ENCODE peak calls at places on chromosome 5, in seven cellular contexts. One of them, this sample, is unnamed.

GRCh38 chr5:135079760-135080159 is 45.7 kb upstream of the PITX1 start:
- DNase-seq in Peyer's patch: peak; percentile 8
- DNase-seq in IMR-90: no peak
- DNase-seq in stomach: no peak
- DNase-seq in breast epithelium: no peak
- DNase-seq in adrenal gland: no peak
- DNase-seq in uterus: no peak
- DNase-seq in this sample: peak; percentile 32

GRCh38 chr5:59722875-59723274 is 170.7 kb downstream of the PDE4D start:
- DNase-seq in Peyer's patch: no peak
- DNase-seq in IMR-90: peak; percentile 24
- DNase-seq in stomach: no peak
- DNase-seq in breast epithelium: no peak
- DNase-seq in adrenal gland: no peak
- DNase-seq in uterus: no peak
- DNase-seq in this sample: no peak

GRCh38 chr5:167375125-167375524 is 916.3 kb upstream of the WWC1 start:
- DNase-seq in Peyer's patch: no peak
- DNase-seq in IMR-90: no peak
- DNase-seq in stomach: no peak
- DNase-seq in breast epithelium: no peak
- DNase-seq in adrenal gland: no peak
- DNase-seq in uterus: no peak
- DNase-seq in this sample: no peak

GRCh38 chr5:11251242-11251641 is 490.2 kb upstream of the DAP start:
- DNase-seq in Peyer's patch: no peak
- DNase-seq in IMR-90: peak; percentile 21
- DNase-seq in stomach: no peak
- DNase-seq in breast epithelium: no peak
- DNase-seq in adrenal gland: no peak
- DNase-seq in uterus: no peak
- DNase-seq in this sample: no peak

GRCh38 chr5:155029240-155029639 is 15.7 kb downstream of the KIF4B start:
- DNase-seq in Peyer's patch: no peak
- DNase-seq in IMR-90: no peak
- DNase-seq in stomach: no peak
- DNase-seq in breast epithelium: no peak
- DNase-seq in adrenal gland: no peak
- DNase-seq in uterus: no peak
- DNase-seq in this sample: no peak

GRCh38 chr5:34412769-34413168 is 243.4 kb upstream of the RAI14 start:
- DNase-seq in Peyer's patch: no peak
- DNase-seq in IMR-90: peak; percentile 65
- DNase-seq in stomach: no peak
- DNase-seq in breast epithelium: no peak
- DNase-seq in adrenal gland: no peak
- DNase-seq in uterus: no peak
- DNase-seq in this sample: no peak

GRCh38 chr5:132370241-132370820 is 821 bp downstream of the SLC22A5 start:
- DNase-seq in Peyer's patch: no peak
- DNase-seq in IMR-90: no peak
- DNase-seq in stomach: no peak
- DNase-seq in breast epithelium: no peak
- DNase-seq in adrenal gland: no peak
- DNase-seq in uterus: no peak
- DNase-seq in this sample: no peak

GRCh38 chr5:135439426-135440205 is 7.5 kb downstream of the DCANP1 start:
- DNase-seq in Peyer's patch: no peak
- DNase-seq in IMR-90: no peak
- DNase-seq in stomach: no peak
- DNase-seq in breast epithelium: no peak
- DNase-seq in adrenal gland: peak; percentile 37
- DNase-seq in uterus: no peak
- DNase-seq in this sample: peak; percentile 68

GRCh38 chr5:151628112-151628823 is 37.1 kb upstream of the FAT2 start:
- DNase-seq in Peyer's patch: no peak
- DNase-seq in IMR-90: no peak
- DNase-seq in stomach: no peak
- DNase-seq in breast epithelium: no peak
- DNase-seq in adrenal gland: no peak
- DNase-seq in uterus: no peak
- DNase-seq in this sample: no peak

GRCh38 chr5:144467795-144468194 is 297.1 kb downstream of the KCTD16 start:
- DNase-seq in Peyer's patch: no peak
- DNase-seq in IMR-90: peak; percentile 56
- DNase-seq in stomach: no peak
- DNase-seq in breast epithelium: no peak
- DNase-seq in adrenal gland: no peak
- DNase-seq in uterus: no peak
- DNase-seq in this sample: no peak

GRCh38 chr5:1912951-1913565 is 30.3 kb upstream of the IRX4 start:
- DNase-seq in Peyer's patch: no peak
- DNase-seq in IMR-90: no peak
- DNase-seq in stomach: no peak
- DNase-seq in breast epithelium: peak; percentile 37
- DNase-seq in adrenal gland: no peak
- DNase-seq in uterus: no peak
- DNase-seq in this sample: peak; percentile 65

GRCh38 chr5:38533286-38534121 is 22.9 kb downstream of the LIFR start:
- DNase-seq in Peyer's patch: no peak
- DNase-seq in IMR-90: no peak
- DNase-seq in stomach: no peak
- DNase-seq in breast epithelium: no peak
- DNase-seq in adrenal gland: no peak
- DNase-seq in uterus: no peak
- DNase-seq in this sample: no peak

GRCh38 chr5:148474025-148474511 is 90.3 kb downstream of the FBXO38 start:
- DNase-seq in Peyer's patch: no peak
- DNase-seq in IMR-90: peak; percentile 16
- DNase-seq in stomach: no peak
- DNase-seq in breast epithelium: no peak
- DNase-seq in adrenal gland: peak; percentile 77
- DNase-seq in uterus: peak; percentile 20
- DNase-seq in this sample: no peak

GRCh38 chr5:24135536-24135935 is 509.2 kb downstream of the CDH10 start:
- DNase-seq in Peyer's patch: no peak
- DNase-seq in IMR-90: no peak
- DNase-seq in stomach: no peak
- DNase-seq in breast epithelium: no peak
- DNase-seq in adrenal gland: no peak
- DNase-seq in uterus: no peak
- DNase-seq in this sample: no peak
- H3K4me1 ChIP-seq in Peyer's patch: no peaks in the 10 kb centered on the region
- H3K4me1 ChIP-seq in IMR-90: no peaks in the 10 kb centered on the region
- H3K4me1 ChIP-seq in stomach: no peaks in the 10 kb centered on the region
- H3K4me1 ChIP-seq in breast epithelium: no peaks in the 10 kb centered on the region
- H3K4me1 ChIP-seq in adrenal gland: no peaks in the 10 kb centered on the region
- H3K4me1 ChIP-seq in uterus: no peaks in the 10 kb centered on the region
- H3K4me1 ChIP-seq in this sample: no peaks in the 10 kb centered on the region

GRCh38 chr5:42995152-42995751 is 44.9 kb downstream of the ANXA2R start:
- DNase-seq in Peyer's patch: no peak
- DNase-seq in IMR-90: peak; percentile 38
- DNase-seq in stomach: no peak
- DNase-seq in breast epithelium: no peak
- DNase-seq in adrenal gland: no peak
- DNase-seq in uterus: no peak
- DNase-seq in this sample: no peak

GRCh38 chr5:42991477-42992034 is 48.6 kb downstream of the ANXA2R start:
- DNase-seq in Peyer's patch: no peak
- DNase-seq in IMR-90: peak; percentile 24
- DNase-seq in stomach: no peak
- DNase-seq in breast epithelium: no peak
- DNase-seq in adrenal gland: no peak
- DNase-seq in uterus: no peak
- DNase-seq in this sample: no peak

GRCh38 chr5:42993516-42994284 is 46.4 kb downstream of the ANXA2R start:
- DNase-seq in Peyer's patch: no peak
- DNase-seq in IMR-90: peak; percentile 89
- DNase-seq in stomach: no peak
- DNase-seq in breast epithelium: no peak
- DNase-seq in adrenal gland: peak; percentile 67
- DNase-seq in uterus: no peak
- DNase-seq in this sample: no peak

GRCh38 chr5:42992035-42992570 is 48.0 kb downstream of the ANXA2R start:
- DNase-seq in Peyer's patch: peak; percentile 75
- DNase-seq in IMR-90: peak; percentile 88
- DNase-seq in stomach: peak; percentile 68
- DNase-seq in breast epithelium: peak; percentile 68
- DNase-seq in adrenal gland: peak; percentile 93
- DNase-seq in uterus: peak; percentile 80
- DNase-seq in this sample: peak; percentile 93

DNA sequence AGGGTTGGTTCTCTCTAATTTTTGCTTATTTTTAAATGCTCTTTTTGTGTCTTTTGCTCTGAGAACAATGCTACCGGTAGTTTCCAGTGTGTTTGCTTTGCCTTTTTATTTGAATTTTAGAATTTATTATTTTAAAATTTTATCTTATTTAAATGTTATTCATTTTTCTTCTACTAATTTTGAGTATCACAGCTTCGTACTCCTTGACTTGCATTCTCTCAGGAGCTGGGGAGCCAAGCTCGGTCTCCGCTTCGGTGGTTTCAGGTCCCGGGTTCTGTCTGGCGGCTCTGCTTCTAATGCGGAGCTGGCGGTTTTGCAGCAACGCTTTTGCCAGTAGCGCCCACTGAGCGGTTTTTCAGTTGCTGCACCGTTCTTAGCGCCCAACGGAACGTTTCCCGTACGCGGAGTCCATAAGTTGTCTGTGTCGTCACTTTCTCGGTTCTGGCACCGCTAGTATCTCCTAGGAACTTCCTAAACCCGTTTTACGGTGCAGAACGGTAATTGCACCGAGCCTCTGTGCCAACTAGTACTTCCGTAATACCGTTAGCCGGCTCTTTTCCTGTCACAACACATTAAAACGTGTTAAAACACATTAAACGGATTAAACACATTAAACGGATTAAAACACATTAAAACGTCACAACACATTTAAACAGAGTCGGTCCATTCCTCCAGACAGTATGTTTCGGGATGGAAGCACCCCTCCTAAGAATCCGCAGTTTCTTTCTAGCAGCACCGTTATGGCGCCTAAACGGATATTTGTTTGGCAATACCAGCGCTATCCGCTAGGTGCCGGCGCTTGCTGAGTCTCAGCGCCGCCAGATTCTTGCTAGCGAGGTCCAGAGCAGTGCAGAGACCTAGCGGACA is 45.6 kb downstream of the ANXA2R start:
- DNase-seq in Peyer's patch: peak; percentile 81
- DNase-seq in IMR-90: peak; percentile 93
- DNase-seq in stomach: peak; percentile 78
- DNase-seq in breast epithelium: no peak
- DNase-seq in adrenal gland: peak; percentile 96
- DNase-seq in uterus: peak; percentile 86
- DNase-seq in this sample: peak; percentile 94
- TF ChIP-seq POLR2A in Peyer's patch: no peak
- TF ChIP-seq POLR2A in IMR-90: no peak
- TF ChIP-seq POLR2A in stomach: no peak
- TF ChIP-seq POLR2A in breast epithelium: no peak
- TF ChIP-seq POLR2A in adrenal gland: peak; percentile 33
- TF ChIP-seq POLR2A in uterus: no peak
- TF ChIP-seq POLR2A in this sample: no peak

GRCh38 chr5:181243521-181244307 is at the start of gene RACK1:
- DNase-seq in Peyer's patch: peak; percentile 88
- DNase-seq in IMR-90: peak; percentile 85
- DNase-seq in stomach: peak; percentile 88
- DNase-seq in breast epithelium: peak; percentile 88
- DNase-seq in adrenal gland: peak; percentile 96
- DNase-seq in uterus: peak; percentile 89
- DNase-seq in this sample: peak; percentile 95

GRCh38 chr5:181239062-181239663 is 4.5 kb downstream of the RACK1 start:
- DNase-seq in Peyer's patch: no peak
- DNase-seq in IMR-90: no peak
- DNase-seq in stomach: no peak
- DNase-seq in breast epithelium: no peak
- DNase-seq in adrenal gland: no peak
- DNase-seq in uterus: no peak
- DNase-seq in this sample: no peak

GRCh38 chr5:181242031-181242451 is 1.7 kb downstream of the RACK1 start:
- DNase-seq in Peyer's patch: no peak
- DNase-seq in IMR-90: no peak
- DNase-seq in stomach: no peak
- DNase-seq in breast epithelium: no peak
- DNase-seq in adrenal gland: no peak
- DNase-seq in uterus: no peak
- DNase-seq in this sample: no peak

GRCh38 chr5:181243020-181243520 is 636 bp downstream of the RACK1 start:
- DNase-seq in Peyer's patch: no peak
- DNase-seq in IMR-90: no peak
- DNase-seq in stomach: no peak
- DNase-seq in breast epithelium: no peak
- DNase-seq in adrenal gland: no peak
- DNase-seq in uterus: no peak
- DNase-seq in this sample: no peak

GRCh38 chr5:181241393-181241975 is 2.2 kb downstream of the RACK1 start:
- DNase-seq in Peyer's patch: no peak
- DNase-seq in IMR-90: peak; percentile 90
- DNase-seq in stomach: no peak
- DNase-seq in breast epithelium: no peak
- DNase-seq in adrenal gland: no peak
- DNase-seq in uterus: no peak
- DNase-seq in this sample: no peak
- TF ChIP-seq CTCF in Peyer's patch: no peak
- TF ChIP-seq CTCF in IMR-90: peak; percentile 14
- TF ChIP-seq CTCF in stomach: no peak
- TF ChIP-seq CTCF in breast epithelium: no peak
- TF ChIP-seq CTCF in adrenal gland: no peak
- TF ChIP-seq CTCF in uterus: no peak
- TF ChIP-seq CTCF in this sample: no peak

DNA sequence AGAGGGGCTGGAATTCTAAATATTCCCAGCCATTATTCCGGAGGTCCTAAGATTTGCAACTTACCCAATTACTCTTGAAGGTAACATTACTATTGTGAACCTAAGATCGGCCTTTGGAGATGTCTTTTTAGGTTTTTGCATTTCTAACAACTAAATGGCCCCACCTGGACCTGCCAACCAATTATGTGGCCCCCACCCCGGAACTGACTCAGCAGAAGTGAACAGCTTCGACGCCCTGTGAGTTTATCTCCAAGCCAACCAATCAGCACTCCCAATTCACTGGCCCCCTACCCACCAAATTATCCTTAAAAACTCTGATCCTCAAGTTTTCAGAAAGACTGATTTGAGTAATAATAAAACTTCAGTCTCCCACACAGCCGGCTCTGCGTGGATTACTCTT is 62.9 kb downstream of the NEURL1B start:
- DNase-seq in Peyer's patch: no peak
- DNase-seq in IMR-90: no peak
- DNase-seq in stomach: no peak
- DNase-seq in breast epithelium: no peak
- DNase-seq in adrenal gland: no peak
- DNase-seq in uterus: no peak
- DNase-seq in this sample: no peak
- H3K4me1 ChIP-seq in Peyer's patch: no peaks in the 10 kb centered on the region
- H3K4me1 ChIP-seq in IMR-90: peaks cover 4% of the 10 kb centered on the region
- H3K4me1 ChIP-seq in stomach: no peaks in the 10 kb centered on the region
- H3K4me1 ChIP-seq in breast epithelium: no peaks in the 10 kb centered on the region
- H3K4me1 ChIP-seq in adrenal gland: no peaks in the 10 kb centered on the region
- H3K4me1 ChIP-seq in uterus: no peaks in the 10 kb centered on the region
- H3K4me1 ChIP-seq in this sample: peaks cover 27% of the 10 kb centered on the region

GRCh38 chr5:96692436-96692835 is 30.3 kb downstream of the CAST start:
- DNase-seq in Peyer's patch: no peak
- DNase-seq in IMR-90: peak; percentile 72
- DNase-seq in stomach: no peak
- DNase-seq in breast epithelium: no peak
- DNase-seq in adrenal gland: no peak
- DNase-seq in uterus: no peak
- DNase-seq in this sample: no peak
- TF ChIP-seq POLR2A in Peyer's patch: no peak
- TF ChIP-seq POLR2A in IMR-90: no peak
- TF ChIP-seq POLR2A in stomach: no peak
- TF ChIP-seq POLR2A in breast epithelium: no peak
- TF ChIP-seq POLR2A in adrenal gland: no peak
- TF ChIP-seq POLR2A in uterus: no peak
- TF ChIP-seq POLR2A in this sample: no peak

GRCh38 chr5:124692950-124693349 is 53.5 kb downstream of the ZNF608 start:
- DNase-seq in Peyer's patch: no peak
- DNase-seq in IMR-90: no peak
- DNase-seq in stomach: no peak
- DNase-seq in breast epithelium: no peak
- DNase-seq in adrenal gland: no peak
- DNase-seq in uterus: no peak
- DNase-seq in this sample: no peak
- TF ChIP-seq CTCF in Peyer's patch: no peak
- TF ChIP-seq CTCF in IMR-90: no peak
- TF ChIP-seq CTCF in stomach: no peak
- TF ChIP-seq CTCF in breast epithelium: no peak
- TF ChIP-seq CTCF in adrenal gland: no peak
- TF ChIP-seq CTCF in uterus: no peak
- TF ChIP-seq CTCF in this sample: no peak

This sample was measured in suprapubic skin.